ENCODE peak calls at places on chromosomes 12 and 14, in eight cellular contexts. One of them, this sample, is unnamed.

GRCh38 chr12:51000245-51000644 is 25.9 kb downstream of the SLC11A2 start:
- DNase-seq in activated T-cell treated with anti-CD3 and anti-CD28 coated beads, Interleukin-2, amount 50 U/mL, for 72 hours: no peak
- DNase-seq in GM04503: peak; percentile 42
- DNase-seq in heart right ventricle: no peak
- DNase-seq in stimulated activated CD4-positive, alpha-beta T cell treated with anti-CD3 and anti-CD28 coated beads, Interleukin-12 subunit alpha, Interleukin-12 subunit beta, amount 100 ng/mL, for 4 hours: no peak
- DNase-seq in SK-N-MC: no peak
- DNase-seq in Kasumi-1: no peak
- DNase-seq in AG04450: no peak
- DNase-seq in this sample: no peak

GRCh38 chr12:113853491-113853890 is 112.6 kb downstream of the RBM19 start:
- DNase-seq in activated T-cell treated with anti-CD3 and anti-CD28 coated beads, Interleukin-2, amount 50 U/mL, for 72 hours: no peak
- DNase-seq in Kasumi-1: no peak
- DNase-seq in stimulated activated CD4-positive, alpha-beta T cell treated with anti-CD3 and anti-CD28 coated beads, Interleukin-12 subunit alpha, Interleukin-12 subunit beta, amount 100 ng/mL, for 4 hours: no peak
- DNase-seq in AG04450: no peak
- DNase-seq in SK-N-MC: no peak
- DNase-seq in heart right ventricle: no peak
- DNase-seq in GM04503: no peak
- DNase-seq in this sample: no peak

GRCh38 chr14:23112359-23113178 is 6.5 kb downstream of the CEBPE start:
- DNase-seq in GM04503: no peak
- DNase-seq in SK-N-MC: no peak
- DNase-seq in Kasumi-1: peak; percentile 89
- DNase-seq in stimulated activated CD4-positive, alpha-beta T cell treated with anti-CD3 and anti-CD28 coated beads, Interleukin-12 subunit alpha, Interleukin-12 subunit beta, amount 100 ng/mL, for 4 hours: no peak
- DNase-seq in activated T-cell treated with anti-CD3 and anti-CD28 coated beads, Interleukin-2, amount 50 U/mL, for 72 hours: no peak
- DNase-seq in heart right ventricle: no peak
- DNase-seq in AG04450: no peak
- DNase-seq in this sample: no peak

GRCh38 chr12:3168775-3169221 is 91.6 kb downstream of the TSPAN9 start:
- DNase-seq in stimulated activated CD4-positive, alpha-beta T cell treated with anti-CD3 and anti-CD28 coated beads, Interleukin-12 subunit alpha, Interleukin-12 subunit beta, amount 100 ng/mL, for 4 hours: no peak
- DNase-seq in Kasumi-1: no peak
- DNase-seq in activated T-cell treated with anti-CD3 and anti-CD28 coated beads, Interleukin-2, amount 50 U/mL, for 72 hours: peak; percentile 71
- DNase-seq in SK-N-MC: no peak
- DNase-seq in GM04503: peak; percentile 71
- DNase-seq in AG04450: peak; percentile 90
- DNase-seq in heart right ventricle: no peak
- DNase-seq in this sample: no peak

GRCh38 chr14:69287096-69287991 is 27.4 kb downstream of the GALNT16 start:
- DNase-seq in stimulated activated CD4-positive, alpha-beta T cell treated with anti-CD3 and anti-CD28 coated beads, Interleukin-12 subunit alpha, Interleukin-12 subunit beta, amount 100 ng/mL, for 4 hours: no peak
- DNase-seq in SK-N-MC: no peak
- DNase-seq in activated T-cell treated with anti-CD3 and anti-CD28 coated beads, Interleukin-2, amount 50 U/mL, for 72 hours: no peak
- DNase-seq in GM04503: no peak
- DNase-seq in Kasumi-1: no peak
- DNase-seq in heart right ventricle: no peak
- DNase-seq in AG04450: no peak
- DNase-seq in this sample: peak; percentile 29

GRCh38 chr12:83389237-83389996 is 702.7 kb downstream of the TMTC2 start:
- DNase-seq in heart right ventricle: no peak
- DNase-seq in AG04450: no peak
- DNase-seq in GM04503: no peak
- DNase-seq in Kasumi-1: peak; percentile 14
- DNase-seq in stimulated activated CD4-positive, alpha-beta T cell treated with anti-CD3 and anti-CD28 coated beads, Interleukin-12 subunit alpha, Interleukin-12 subunit beta, amount 100 ng/mL, for 4 hours: no peak
- DNase-seq in SK-N-MC: no peak
- DNase-seq in activated T-cell treated with anti-CD3 and anti-CD28 coated beads, Interleukin-2, amount 50 U/mL, for 72 hours: peak; percentile 1
- DNase-seq in this sample: peak; percentile 64

GRCh38 chr14:28242895-28243294 is 523.7 kb upstream of the FOXG1 start:
- DNase-seq in stimulated activated CD4-positive, alpha-beta T cell treated with anti-CD3 and anti-CD28 coated beads, Interleukin-12 subunit alpha, Interleukin-12 subunit beta, amount 100 ng/mL, for 4 hours: no peak
- DNase-seq in Kasumi-1: no peak
- DNase-seq in AG04450: no peak
- DNase-seq in GM04503: no peak
- DNase-seq in heart right ventricle: no peak
- DNase-seq in SK-N-MC: no peak
- DNase-seq in activated T-cell treated with anti-CD3 and anti-CD28 coated beads, Interleukin-2, amount 50 U/mL, for 72 hours: no peak
- DNase-seq in this sample: no peak

GRCh38 chr14:105294142-105294597 is 6.6 kb downstream of the BRF1 start:
- DNase-seq in Kasumi-1: peak; percentile 10
- DNase-seq in GM04503: peak; percentile 39
- DNase-seq in stimulated activated CD4-positive, alpha-beta T cell treated with anti-CD3 and anti-CD28 coated beads, Interleukin-12 subunit alpha, Interleukin-12 subunit beta, amount 100 ng/mL, for 4 hours: peak; percentile 27
- DNase-seq in SK-N-MC: no peak
- DNase-seq in heart right ventricle: peak; percentile 83
- DNase-seq in AG04450: no peak
- DNase-seq in activated T-cell treated with anti-CD3 and anti-CD28 coated beads, Interleukin-2, amount 50 U/mL, for 72 hours: peak; percentile 70
- DNase-seq in this sample: peak; percentile 16

GRCh38 chr12:94435511-94435927 is 24.1 kb downstream of the CEP83 start:
- DNase-seq in AG04450: no peak
- DNase-seq in Kasumi-1: peak; percentile 84
- DNase-seq in heart right ventricle: no peak
- DNase-seq in GM04503: no peak
- DNase-seq in stimulated activated CD4-positive, alpha-beta T cell treated with anti-CD3 and anti-CD28 coated beads, Interleukin-12 subunit alpha, Interleukin-12 subunit beta, amount 100 ng/mL, for 4 hours: no peak
- DNase-seq in activated T-cell treated with anti-CD3 and anti-CD28 coated beads, Interleukin-2, amount 50 U/mL, for 72 hours: no peak
- DNase-seq in SK-N-MC: no peak
- DNase-seq in this sample: peak; percentile 4

GRCh38 chr14:38171197-38171596 is 36.5 kb upstream of the SSTR1 start:
- DNase-seq in SK-N-MC: no peak
- DNase-seq in stimulated activated CD4-positive, alpha-beta T cell treated with anti-CD3 and anti-CD28 coated beads, Interleukin-12 subunit alpha, Interleukin-12 subunit beta, amount 100 ng/mL, for 4 hours: no peak
- DNase-seq in heart right ventricle: no peak
- DNase-seq in activated T-cell treated with anti-CD3 and anti-CD28 coated beads, Interleukin-2, amount 50 U/mL, for 72 hours: no peak
- DNase-seq in Kasumi-1: no peak
- DNase-seq in AG04450: no peak
- DNase-seq in GM04503: no peak
- DNase-seq in this sample: no peak

GRCh38 chr12:2319747-2320146 is 267.0 kb downstream of the CACNA1C start:
- DNase-seq in SK-N-MC: no peak
- DNase-seq in activated T-cell treated with anti-CD3 and anti-CD28 coated beads, Interleukin-2, amount 50 U/mL, for 72 hours: no peak
- DNase-seq in heart right ventricle: peak; percentile 71
- DNase-seq in AG04450: no peak
- DNase-seq in stimulated activated CD4-positive, alpha-beta T cell treated with anti-CD3 and anti-CD28 coated beads, Interleukin-12 subunit alpha, Interleukin-12 subunit beta, amount 100 ng/mL, for 4 hours: no peak
- DNase-seq in Kasumi-1: no peak
- DNase-seq in GM04503: no peak
- DNase-seq in this sample: no peak

GRCh38 chr12:127284021-127284420 is 982.9 kb upstream of the TMEM132C start:
- DNase-seq in SK-N-MC: no peak
- DNase-seq in Kasumi-1: no peak
- DNase-seq in stimulated activated CD4-positive, alpha-beta T cell treated with anti-CD3 and anti-CD28 coated beads, Interleukin-12 subunit alpha, Interleukin-12 subunit beta, amount 100 ng/mL, for 4 hours: no peak
- DNase-seq in activated T-cell treated with anti-CD3 and anti-CD28 coated beads, Interleukin-2, amount 50 U/mL, for 72 hours: no peak
- DNase-seq in GM04503: no peak
- DNase-seq in heart right ventricle: no peak
- DNase-seq in AG04450: no peak
- DNase-seq in this sample: no peak

GRCh38 chr12:76337583-76337982 is 10.6 kb downstream of the BBS10 start:
- DNase-seq in stimulated activated CD4-positive, alpha-beta T cell treated with anti-CD3 and anti-CD28 coated beads, Interleukin-12 subunit alpha, Interleukin-12 subunit beta, amount 100 ng/mL, for 4 hours: no peak
- DNase-seq in activated T-cell treated with anti-CD3 and anti-CD28 coated beads, Interleukin-2, amount 50 U/mL, for 72 hours: no peak
- DNase-seq in SK-N-MC: no peak
- DNase-seq in Kasumi-1: no peak
- DNase-seq in heart right ventricle: no peak
- DNase-seq in GM04503: no peak
- DNase-seq in AG04450: no peak
- DNase-seq in this sample: no peak

GRCh38 chr12:51357374-51358047 is 11.0 kb upstream of the CELA1 start:
- DNase-seq in stimulated activated CD4-positive, alpha-beta T cell treated with anti-CD3 and anti-CD28 coated beads, Interleukin-12 subunit alpha, Interleukin-12 subunit beta, amount 100 ng/mL, for 4 hours: no peak
- DNase-seq in AG04450: no peak
- DNase-seq in GM04503: no peak
- DNase-seq in SK-N-MC: no peak
- DNase-seq in activated T-cell treated with anti-CD3 and anti-CD28 coated beads, Interleukin-2, amount 50 U/mL, for 72 hours: peak; percentile 16
- DNase-seq in heart right ventricle: no peak
- DNase-seq in Kasumi-1: peak; percentile 16
- DNase-seq in this sample: no peak

GRCh38 chr12:107126688-107127481 is 33.5 kb upstream of the CRY1 start:
- DNase-seq in stimulated activated CD4-positive, alpha-beta T cell treated with anti-CD3 and anti-CD28 coated beads, Interleukin-12 subunit alpha, Interleukin-12 subunit beta, amount 100 ng/mL, for 4 hours: no peak
- DNase-seq in GM04503: no peak
- DNase-seq in heart right ventricle: no peak
- DNase-seq in SK-N-MC: no peak
- DNase-seq in Kasumi-1: peak; percentile 42
- DNase-seq in AG04450: no peak
- DNase-seq in activated T-cell treated with anti-CD3 and anti-CD28 coated beads, Interleukin-2, amount 50 U/mL, for 72 hours: no peak
- DNase-seq in this sample: no peak

GRCh38 chr12:112340235-112340634 is 42.0 kb downstream of the HECTD4 start:
- DNase-seq in heart right ventricle: no peak
- DNase-seq in GM04503: no peak
- DNase-seq in Kasumi-1: no peak
- DNase-seq in SK-N-MC: no peak
- DNase-seq in stimulated activated CD4-positive, alpha-beta T cell treated with anti-CD3 and anti-CD28 coated beads, Interleukin-12 subunit alpha, Interleukin-12 subunit beta, amount 100 ng/mL, for 4 hours: no peak
- DNase-seq in activated T-cell treated with anti-CD3 and anti-CD28 coated beads, Interleukin-2, amount 50 U/mL, for 72 hours: no peak
- DNase-seq in AG04450: no peak
- DNase-seq in this sample: no peak

GRCh38 chr12:102634216-102634615 is 153.9 kb upstream of the IGF1 start:
- DNase-seq in AG04450: peak; percentile 33
- DNase-seq in Kasumi-1: no peak
- DNase-seq in heart right ventricle: no peak
- DNase-seq in stimulated activated CD4-positive, alpha-beta T cell treated with anti-CD3 and anti-CD28 coated beads, Interleukin-12 subunit alpha, Interleukin-12 subunit beta, amount 100 ng/mL, for 4 hours: no peak
- DNase-seq in GM04503: peak; percentile 90
- DNase-seq in activated T-cell treated with anti-CD3 and anti-CD28 coated beads, Interleukin-2, amount 50 U/mL, for 72 hours: no peak
- DNase-seq in SK-N-MC: no peak
- DNase-seq in this sample: no peak

GRCh38 chr14:67564236-67564635 is 31.1 kb downstream of the PLEKHH1 start:
- DNase-seq in Kasumi-1: no peak
- DNase-seq in GM04503: no peak
- DNase-seq in activated T-cell treated with anti-CD3 and anti-CD28 coated beads, Interleukin-2, amount 50 U/mL, for 72 hours: no peak
- DNase-seq in stimulated activated CD4-positive, alpha-beta T cell treated with anti-CD3 and anti-CD28 coated beads, Interleukin-12 subunit alpha, Interleukin-12 subunit beta, amount 100 ng/mL, for 4 hours: no peak
- DNase-seq in SK-N-MC: no peak
- DNase-seq in heart right ventricle: no peak
- DNase-seq in AG04450: no peak
- DNase-seq in this sample: no peak

GRCh38 chr14:53055003-53055402 is 98.1 kb downstream of the DDHD1 start:
- DNase-seq in GM04503: no peak
- DNase-seq in activated T-cell treated with anti-CD3 and anti-CD28 coated beads, Interleukin-2, amount 50 U/mL, for 72 hours: no peak
- DNase-seq in heart right ventricle: no peak
- DNase-seq in stimulated activated CD4-positive, alpha-beta T cell treated with anti-CD3 and anti-CD28 coated beads, Interleukin-12 subunit alpha, Interleukin-12 subunit beta, amount 100 ng/mL, for 4 hours: no peak
- DNase-seq in AG04450: peak; percentile 42
- DNase-seq in SK-N-MC: peak; percentile 32
- DNase-seq in Kasumi-1: peak; percentile 37
- DNase-seq in this sample: peak; percentile 53

GRCh38 chr14:101174522-101174838 is 271.0 kb upstream of the RTL1 start:
- DNase-seq in Kasumi-1: no peak
- DNase-seq in SK-N-MC: no peak
- DNase-seq in AG04450: no peak
- DNase-seq in heart right ventricle: no peak
- DNase-seq in GM04503: no peak
- DNase-seq in stimulated activated CD4-positive, alpha-beta T cell treated with anti-CD3 and anti-CD28 coated beads, Interleukin-12 subunit alpha, Interleukin-12 subunit beta, amount 100 ng/mL, for 4 hours: no peak
- DNase-seq in activated T-cell treated with anti-CD3 and anti-CD28 coated beads, Interleukin-2, amount 50 U/mL, for 72 hours: no peak
- DNase-seq in this sample: no peak

GRCh38 chr14:73795974-73796373 is 55.7 kb upstream of the PTGR2 start:
- DNase-seq in SK-N-MC: no peak
- DNase-seq in stimulated activated CD4-positive, alpha-beta T cell treated with anti-CD3 and anti-CD28 coated beads, Interleukin-12 subunit alpha, Interleukin-12 subunit beta, amount 100 ng/mL, for 4 hours: no peak
- DNase-seq in heart right ventricle: no peak
- DNase-seq in AG04450: no peak
- DNase-seq in GM04503: no peak
- DNase-seq in Kasumi-1: no peak
- DNase-seq in activated T-cell treated with anti-CD3 and anti-CD28 coated beads, Interleukin-2, amount 50 U/mL, for 72 hours: no peak
- DNase-seq in this sample: no peak

GRCh38 chr14:59020382-59020781 is 168.1 kb upstream of the DAAM1 start:
- DNase-seq in stimulated activated CD4-positive, alpha-beta T cell treated with anti-CD3 and anti-CD28 coated beads, Interleukin-12 subunit alpha, Interleukin-12 subunit beta, amount 100 ng/mL, for 4 hours: no peak
- DNase-seq in activated T-cell treated with anti-CD3 and anti-CD28 coated beads, Interleukin-2, amount 50 U/mL, for 72 hours: no peak
- DNase-seq in GM04503: no peak
- DNase-seq in heart right ventricle: no peak
- DNase-seq in SK-N-MC: no peak
- DNase-seq in Kasumi-1: peak; percentile 39
- DNase-seq in AG04450: no peak
- DNase-seq in this sample: peak; percentile 27

GRCh38 chr14:80587096-80587724 is 354.3 kb downstream of the CEP128 start:
- DNase-seq in stimulated activated CD4-positive, alpha-beta T cell treated with anti-CD3 and anti-CD28 coated beads, Interleukin-12 subunit alpha, Interleukin-12 subunit beta, amount 100 ng/mL, for 4 hours: no peak
- DNase-seq in heart right ventricle: no peak
- DNase-seq in GM04503: no peak
- DNase-seq in Kasumi-1: peak; percentile 53
- DNase-seq in activated T-cell treated with anti-CD3 and anti-CD28 coated beads, Interleukin-2, amount 50 U/mL, for 72 hours: peak; percentile 35
- DNase-seq in SK-N-MC: no peak
- DNase-seq in AG04450: no peak
- DNase-seq in this sample: peak; percentile 32

GRCh38 chr14:73242274-73242960 is 5.1 kb downstream of the PAPLN start:
- DNase-seq in GM04503: no peak
- DNase-seq in stimulated activated CD4-positive, alpha-beta T cell treated with anti-CD3 and anti-CD28 coated beads, Interleukin-12 subunit alpha, Interleukin-12 subunit beta, amount 100 ng/mL, for 4 hours: no peak
- DNase-seq in AG04450: no peak
- DNase-seq in Kasumi-1: no peak
- DNase-seq in SK-N-MC: no peak
- DNase-seq in heart right ventricle: no peak
- DNase-seq in activated T-cell treated with anti-CD3 and anti-CD28 coated beads, Interleukin-2, amount 50 U/mL, for 72 hours: no peak
- DNase-seq in this sample: no peak

This sample was measured in neural progenitor cell.